ENCODE peak calls at places on chromosomes 2 and 18, in nine cellular contexts. One of them, this sample, is unnamed.
A peak's percentile ranks its signal among the peaks of the same experiment; 100 is the strongest.

GRCh38 chr2:11824901-11825592 is 78.6 kb downstream of the LPIN1 start:
- DNase-seq in kidney glomerular epithelial cell: no peak
- DNase-seq in GM03348: no peak
- DNase-seq in activated CD4-positive, alpha-beta T cell treated with anti-CD3 and anti-CD28 coated beads, Interleukin-2, amount 50 U/mL, for 24 hours: no peak
- DNase-seq in upper lobe of right lung: no peak
- DNase-seq in HFFc6: no peak
- DNase-seq in amygdala: no peak
- DNase-seq in NCI-H774: no peak
- DNase-seq in stimulated activated CD8-positive, alpha-beta memory T cell treated with anti-CD3 and anti-CD28 coated beads, Interleukin-4, amount 100 ng/mL, for 4 hours: no peak
- DNase-seq in this sample: no peak

GRCh38 chr2:96917008-96917575 is 47.2 kb upstream of the SEMA4C start:
- DNase-seq in activated CD4-positive, alpha-beta T cell treated with anti-CD3 and anti-CD28 coated beads, Interleukin-2, amount 50 U/mL, for 24 hours: no peak
- DNase-seq in upper lobe of right lung: no peak
- DNase-seq in GM03348: no peak
- DNase-seq in amygdala: no peak
- DNase-seq in NCI-H774: peak; percentile 50
- DNase-seq in HFFc6: no peak
- DNase-seq in kidney glomerular epithelial cell: no peak
- DNase-seq in stimulated activated CD8-positive, alpha-beta memory T cell treated with anti-CD3 and anti-CD28 coated beads, Interleukin-4, amount 100 ng/mL, for 4 hours: no peak
- DNase-seq in this sample: no peak

GRCh38 chr2:48607307-48608014 is 10.2 kb upstream of the GTF2A1L start:
- DNase-seq in amygdala: peak; percentile 11
- DNase-seq in GM03348: peak; percentile 18
- DNase-seq in upper lobe of right lung: no peak
- DNase-seq in HFFc6: peak; percentile 19
- DNase-seq in activated CD4-positive, alpha-beta T cell treated with anti-CD3 and anti-CD28 coated beads, Interleukin-2, amount 50 U/mL, for 24 hours: no peak
- DNase-seq in NCI-H774: no peak
- DNase-seq in stimulated activated CD8-positive, alpha-beta memory T cell treated with anti-CD3 and anti-CD28 coated beads, Interleukin-4, amount 100 ng/mL, for 4 hours: no peak
- DNase-seq in kidney glomerular epithelial cell: peak; percentile 21
- DNase-seq in this sample: no peak

GRCh38 chr2:28360742-28361293 is 31.8 kb upstream of the FOSL2 start:
- DNase-seq in NCI-H774: no peak
- DNase-seq in HFFc6: peak; percentile 57
- DNase-seq in upper lobe of right lung: no peak
- DNase-seq in kidney glomerular epithelial cell: peak; percentile 21
- DNase-seq in stimulated activated CD8-positive, alpha-beta memory T cell treated with anti-CD3 and anti-CD28 coated beads, Interleukin-4, amount 100 ng/mL, for 4 hours: no peak
- DNase-seq in amygdala: no peak
- DNase-seq in activated CD4-positive, alpha-beta T cell treated with anti-CD3 and anti-CD28 coated beads, Interleukin-2, amount 50 U/mL, for 24 hours: no peak
- DNase-seq in GM03348: peak; percentile 32
- DNase-seq in this sample: peak; percentile 50

GRCh38 chr18:78238404-78239089 is 741.1 kb upstream of the SALL3 start:
- DNase-seq in GM03348: no peak
- DNase-seq in amygdala: no peak
- DNase-seq in stimulated activated CD8-positive, alpha-beta memory T cell treated with anti-CD3 and anti-CD28 coated beads, Interleukin-4, amount 100 ng/mL, for 4 hours: no peak
- DNase-seq in activated CD4-positive, alpha-beta T cell treated with anti-CD3 and anti-CD28 coated beads, Interleukin-2, amount 50 U/mL, for 24 hours: no peak
- DNase-seq in NCI-H774: no peak
- DNase-seq in upper lobe of right lung: no peak
- DNase-seq in kidney glomerular epithelial cell: no peak
- DNase-seq in HFFc6: no peak
- DNase-seq in this sample: no peak

GRCh38 chr2:204453730-204454167 is 91.5 kb upstream of the PARD3B start:
- DNase-seq in stimulated activated CD8-positive, alpha-beta memory T cell treated with anti-CD3 and anti-CD28 coated beads, Interleukin-4, amount 100 ng/mL, for 4 hours: no peak
- DNase-seq in upper lobe of right lung: peak; percentile 73
- DNase-seq in amygdala: peak; percentile 1
- DNase-seq in NCI-H774: peak; percentile 9
- DNase-seq in HFFc6: peak; percentile 4
- DNase-seq in kidney glomerular epithelial cell: peak; percentile 33
- DNase-seq in GM03348: no peak
- DNase-seq in activated CD4-positive, alpha-beta T cell treated with anti-CD3 and anti-CD28 coated beads, Interleukin-2, amount 50 U/mL, for 24 hours: no peak
- DNase-seq in this sample: peak; percentile 11

GRCh38 chr2:226725096-226725495 is 74.5 kb downstream of the IRS1 start:
- DNase-seq in upper lobe of right lung: no peak
- DNase-seq in kidney glomerular epithelial cell: no peak
- DNase-seq in HFFc6: no peak
- DNase-seq in activated CD4-positive, alpha-beta T cell treated with anti-CD3 and anti-CD28 coated beads, Interleukin-2, amount 50 U/mL, for 24 hours: no peak
- DNase-seq in stimulated activated CD8-positive, alpha-beta memory T cell treated with anti-CD3 and anti-CD28 coated beads, Interleukin-4, amount 100 ng/mL, for 4 hours: no peak
- DNase-seq in amygdala: no peak
- DNase-seq in NCI-H774: no peak
- DNase-seq in GM03348: no peak
- DNase-seq in this sample: no peak

GRCh38 chr2:7972670-7973069 is 709.2 kb upstream of the ID2 start:
- DNase-seq in activated CD4-positive, alpha-beta T cell treated with anti-CD3 and anti-CD28 coated beads, Interleukin-2, amount 50 U/mL, for 24 hours: no peak
- DNase-seq in amygdala: no peak
- DNase-seq in NCI-H774: no peak
- DNase-seq in upper lobe of right lung: no peak
- DNase-seq in stimulated activated CD8-positive, alpha-beta memory T cell treated with anti-CD3 and anti-CD28 coated beads, Interleukin-4, amount 100 ng/mL, for 4 hours: no peak
- DNase-seq in kidney glomerular epithelial cell: no peak
- DNase-seq in HFFc6: no peak
- DNase-seq in GM03348: no peak
- DNase-seq in this sample: no peak

GRCh38 chr2:230000118-230000841 is 68.4 kb downstream of the SLC16A14 start:
- DNase-seq in HFFc6: no peak
- DNase-seq in NCI-H774: no peak
- DNase-seq in stimulated activated CD8-positive, alpha-beta memory T cell treated with anti-CD3 and anti-CD28 coated beads, Interleukin-4, amount 100 ng/mL, for 4 hours: no peak
- DNase-seq in amygdala: no peak
- DNase-seq in upper lobe of right lung: no peak
- DNase-seq in GM03348: no peak
- DNase-seq in activated CD4-positive, alpha-beta T cell treated with anti-CD3 and anti-CD28 coated beads, Interleukin-2, amount 50 U/mL, for 24 hours: no peak
- DNase-seq in kidney glomerular epithelial cell: no peak
- DNase-seq in this sample: no peak

GRCh38 chr2:120586507-120587283 is 149.0 kb upstream of the GLI2 start:
- DNase-seq in HFFc6: no peak
- DNase-seq in NCI-H774: peak; percentile 38
- DNase-seq in upper lobe of right lung: peak; percentile 72
- DNase-seq in stimulated activated CD8-positive, alpha-beta memory T cell treated with anti-CD3 and anti-CD28 coated beads, Interleukin-4, amount 100 ng/mL, for 4 hours: no peak
- DNase-seq in kidney glomerular epithelial cell: no peak
- DNase-seq in GM03348: no peak
- DNase-seq in activated CD4-positive, alpha-beta T cell treated with anti-CD3 and anti-CD28 coated beads, Interleukin-2, amount 50 U/mL, for 24 hours: no peak
- DNase-seq in amygdala: no peak
- DNase-seq in this sample: peak; percentile 27

GRCh38 chr18:80183273-80184050 is 63.9 kb downstream of the PARD6G start:
- DNase-seq in activated CD4-positive, alpha-beta T cell treated with anti-CD3 and anti-CD28 coated beads, Interleukin-2, amount 50 U/mL, for 24 hours: no peak
- DNase-seq in amygdala: no peak
- DNase-seq in NCI-H774: no peak
- DNase-seq in stimulated activated CD8-positive, alpha-beta memory T cell treated with anti-CD3 and anti-CD28 coated beads, Interleukin-4, amount 100 ng/mL, for 4 hours: no peak
- DNase-seq in GM03348: no peak
- DNase-seq in kidney glomerular epithelial cell: no peak
- DNase-seq in upper lobe of right lung: peak; percentile 35
- DNase-seq in HFFc6: no peak
- DNase-seq in this sample: no peak

GRCh38 chr2:65175894-65176527 is 46.1 kb upstream of the RAB1A start:
- DNase-seq in GM03348: no peak
- DNase-seq in kidney glomerular epithelial cell: no peak
- DNase-seq in amygdala: no peak
- DNase-seq in activated CD4-positive, alpha-beta T cell treated with anti-CD3 and anti-CD28 coated beads, Interleukin-2, amount 50 U/mL, for 24 hours: no peak
- DNase-seq in NCI-H774: no peak
- DNase-seq in HFFc6: no peak
- DNase-seq in stimulated activated CD8-positive, alpha-beta memory T cell treated with anti-CD3 and anti-CD28 coated beads, Interleukin-4, amount 100 ng/mL, for 4 hours: no peak
- DNase-seq in upper lobe of right lung: no peak
- DNase-seq in this sample: no peak

GRCh38 chr18:52652451-52652850 is 312.5 kb downstream of the DCC start:
- DNase-seq in stimulated activated CD8-positive, alpha-beta memory T cell treated with anti-CD3 and anti-CD28 coated beads, Interleukin-4, amount 100 ng/mL, for 4 hours: no peak
- DNase-seq in GM03348: no peak
- DNase-seq in activated CD4-positive, alpha-beta T cell treated with anti-CD3 and anti-CD28 coated beads, Interleukin-2, amount 50 U/mL, for 24 hours: no peak
- DNase-seq in kidney glomerular epithelial cell: no peak
- DNase-seq in amygdala: no peak
- DNase-seq in HFFc6: no peak
- DNase-seq in upper lobe of right lung: no peak
- DNase-seq in NCI-H774: no peak
- DNase-seq in this sample: no peak

GRCh38 chr2:136255648-136256461 is 137.9 kb upstream of the CXCR4 start:
- DNase-seq in upper lobe of right lung: no peak
- DNase-seq in GM03348: no peak
- DNase-seq in activated CD4-positive, alpha-beta T cell treated with anti-CD3 and anti-CD28 coated beads, Interleukin-2, amount 50 U/mL, for 24 hours: no peak
- DNase-seq in stimulated activated CD8-positive, alpha-beta memory T cell treated with anti-CD3 and anti-CD28 coated beads, Interleukin-4, amount 100 ng/mL, for 4 hours: no peak
- DNase-seq in kidney glomerular epithelial cell: no peak
- DNase-seq in NCI-H774: no peak
- DNase-seq in HFFc6: no peak
- DNase-seq in amygdala: no peak
- DNase-seq in this sample: no peak

This sample was measured in AG08395.